ENCODE peak calls at places on chromosomes 16 and 17, in five cellular contexts. One of them, this sample, is unnamed. For H3K4me1, the result is how much of the 10 kb centered on the place peaks cover.

GRCh38 chr16:85394511-85395206 is 218.5 kb upstream of the GSE1 start:
- DNase-seq in K562: no peak
- DNase-seq in stomach: no peak
- DNase-seq in mammary epithelial cell: no peak
- DNase-seq in ovary: no peak
- DNase-seq in this sample: no peak

GRCh38 chr17:14725729-14726128 is 424.8 kb downstream of the HS3ST3B1 start:
- DNase-seq in K562: no peak
- DNase-seq in stomach: no peak
- DNase-seq in mammary epithelial cell: no peak
- DNase-seq in ovary: no peak
- DNase-seq in this sample: no peak

GRCh38 chr16:73031155-73031866 is 16.6 kb downstream of the ZFHX3 start:
- DNase-seq in K562: no peak
- DNase-seq in stomach: no peak
- DNase-seq in mammary epithelial cell: no peak
- DNase-seq in ovary: no peak
- DNase-seq in this sample: no peak

GRCh38 chr16:86614699-86615098 is 36.4 kb downstream of the FOXL1 start:
- DNase-seq in K562: no peak
- DNase-seq in stomach: no peak
- DNase-seq in mammary epithelial cell: no peak
- DNase-seq in ovary: no peak
- DNase-seq in this sample: no peak

GRCh38 chr16:28585674-28586073 is 11.2 kb downstream of the SULT1A2 start:
- DNase-seq in K562: no peak
- DNase-seq in stomach: peak
- DNase-seq in mammary epithelial cell: no peak
- DNase-seq in ovary: no peak
- DNase-seq in this sample: no peak

GRCh38 chr16:87132361-87133014 is 184.7 kb downstream of the C16orf95 start:
- DNase-seq in K562: no peak
- DNase-seq in stomach: no peak
- DNase-seq in mammary epithelial cell: peak
- DNase-seq in ovary: no peak
- DNase-seq in this sample: no peak

GRCh38 chr17:14014647-14015046 is 54.7 kb upstream of the COX10 start:
- DNase-seq in K562: no peak
- DNase-seq in stomach: no peak
- DNase-seq in mammary epithelial cell: no peak
- DNase-seq in ovary: no peak
- DNase-seq in this sample: no peak

GRCh38 chr17:30716461-30717289 is 107.8 kb downstream of the CRLF3 start:
- DNase-seq in K562: no peak
- DNase-seq in stomach: no peak
- DNase-seq in mammary epithelial cell: no peak
- DNase-seq in ovary: no peak
- DNase-seq in this sample: no peak

GRCh38 chr17:15233022-15233805 is 31.9 kb downstream of the PMP22 start:
- DNase-seq in K562: peak
- DNase-seq in stomach: no peak
- DNase-seq in mammary epithelial cell: peak
- DNase-seq in ovary: no peak
- DNase-seq in this sample: no peak

GRCh38 chr17:5785343-5785742 is 201.0 kb upstream of the NLRP1 start:
- DNase-seq in K562: no peak
- DNase-seq in stomach: no peak
- DNase-seq in mammary epithelial cell: peak
- DNase-seq in ovary: no peak
- DNase-seq in this sample: no peak

GRCh38 chr17:19262650-19263620 is 25.8 kb downstream of the EPN2 start:
- DNase-seq in K562: no peak
- DNase-seq in stomach: no peak
- DNase-seq in mammary epithelial cell: peak
- DNase-seq in ovary: no peak
- DNase-seq in this sample: no peak
- H3K4me1 ChIP-seq in K562: under half
- H3K4me1 ChIP-seq in stomach: half or more
- H3K4me1 ChIP-seq in mammary epithelial cell: under half
- H3K4me1 ChIP-seq in ovary: under half
- H3K4me1 ChIP-seq in this sample: half or more

GRCh38 chr16:81350306-81350615 is 35.5 kb downstream of the GAN start:
- DNase-seq in K562: no peak
- DNase-seq in stomach: no peak
- DNase-seq in mammary epithelial cell: no peak
- DNase-seq in ovary: no peak
- DNase-seq in this sample: no peak
- TF ChIP-seq CTCF in K562: no peak
- TF ChIP-seq CTCF in stomach: no peak
- TF ChIP-seq CTCF in mammary epithelial cell: peak
- TF ChIP-seq CTCF in ovary: no peak
- TF ChIP-seq CTCF in this sample: no peak

DNA sequence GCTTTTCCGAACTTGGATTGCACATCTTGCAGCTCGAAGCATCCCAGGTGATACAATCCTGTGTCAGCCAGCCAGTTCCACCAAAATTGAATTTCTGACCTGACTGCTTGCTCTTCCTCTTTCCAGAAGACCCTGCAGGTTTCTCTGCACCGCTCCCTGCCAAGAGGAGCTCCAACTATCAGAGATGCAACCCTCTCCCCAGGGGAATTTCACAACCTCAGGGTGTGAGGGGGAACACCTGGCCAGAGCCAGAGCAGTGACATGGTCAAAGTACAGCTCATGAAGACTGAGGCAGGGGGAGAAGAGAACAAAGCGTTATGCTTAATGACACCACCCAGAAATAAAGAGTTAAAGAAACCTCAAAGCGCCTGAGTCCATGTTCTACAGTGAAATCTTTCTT is 25.0 kb downstream of the ZNF423 start:
- DNase-seq in K562: no peak
- DNase-seq in stomach: no peak
- DNase-seq in mammary epithelial cell: no peak
- DNase-seq in ovary: no peak
- DNase-seq in this sample: no peak
- H3K4me1 ChIP-seq in K562: under half
- H3K4me1 ChIP-seq in stomach: under half
- H3K4me1 ChIP-seq in mammary epithelial cell: under half
- H3K4me1 ChIP-seq in ovary: under half
- H3K4me1 ChIP-seq in this sample: under half

DNA sequence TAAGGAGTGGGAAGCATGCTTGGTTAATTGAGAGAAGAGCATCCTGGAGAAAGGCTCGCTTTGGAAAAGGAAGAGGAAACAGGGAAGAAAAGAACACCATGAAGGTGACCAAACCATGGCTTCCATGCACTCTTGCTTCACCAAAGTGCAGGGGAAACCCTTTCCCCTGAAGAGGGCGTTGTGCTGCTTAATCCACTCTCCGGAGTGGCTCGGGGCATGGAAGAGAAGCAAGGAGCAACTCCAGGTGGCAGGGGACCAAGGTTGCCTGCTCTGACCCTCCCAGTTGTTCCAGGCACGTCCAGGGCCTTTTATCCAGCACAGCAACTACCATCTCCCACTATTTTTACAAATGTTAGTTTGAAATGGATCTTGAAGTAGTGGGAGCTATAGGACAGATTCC is 108.1 kb downstream of the STX8 start:
- DNase-seq in K562: peak
- DNase-seq in stomach: no peak
- DNase-seq in mammary epithelial cell: no peak
- DNase-seq in ovary: no peak
- DNase-seq in this sample: no peak
- TF ChIP-seq CTCF in K562: peak
- TF ChIP-seq CTCF in stomach: no peak
- TF ChIP-seq CTCF in mammary epithelial cell: no peak
- TF ChIP-seq CTCF in ovary: no peak
- TF ChIP-seq CTCF in this sample: no peak

This sample was measured in vagina.